ENCODE peak calls at places on chromosome 19, in four cellular contexts. Q is H1, U is HepG2, O is GM12878. V is an unnamed sample. For H3K4me1, the result is how much of the 10 kb centered on the place peaks cover.

GRCh38 chr19:27776020-27776419 is 1436.9 kb downstream of the UQCRFS1 start:
- DNase-seq in Q (peak), O (no peak), U (no peak), V (no peak)

GRCh38 chr19:38736036-38736412 is 8.2 kb downstream of the CAPN12 start:
- DNase-seq in Q (peak), O (no peak), U (no peak), V (no peak)

GRCh38 chr19:45079063-45079910 is at the start of gene GEMIN7:
- DNase-seq in O (peak), U (peak), Q (peak), V (peak)

GRCh38 chr19:41218249-41218614 is 791 bp upstream of the AXL start:
- DNase-seq in O (no peak), Q (no peak), U (no peak), V (no peak)

GRCh38 chr19:32647361-32647760 is 27.6 kb downstream of the ANKRD27 start:
- DNase-seq in Q (no peak), U (no peak), O (no peak), V (no peak)

GRCh38 chr19:33507021-33507956 is 14.3 kb downstream of the PEPD start:
- DNase-seq in U (no peak), Q (no peak), O (no peak), V (no peak)

GRCh38 chr19:3975637-3976087 is 4.8 kb upstream of the DAPK3 start:
- DNase-seq in Q (peak), U (no peak), O (no peak), V (no peak)

GRCh38 chr19:41225238-41226052 is 6.4 kb downstream of the AXL start:
- DNase-seq in U (peak), O (no peak), Q (no peak), V (peak)

GRCh38 chr19:30781519-30781918 is 409.3 kb downstream of the ZNF536 start:
- DNase-seq in U (no peak), Q (no peak), O (no peak), V (no peak)

GRCh38 chr19:46741447-46741846 is 4.4 kb upstream of the FKRP start:
- DNase-seq in U (no peak), O (no peak), Q (no peak), V (no peak)

GRCh38 chr19:18364826-18365528 is 21.0 kb upstream of the GDF15 start:
- DNase-seq in O (no peak), Q (no peak), U (peak), V (peak)

GRCh38 chr19:28296506-28296905 is 916.4 kb downstream of the UQCRFS1 start:
- DNase-seq in U (no peak), Q (no peak), O (no peak), V (no peak)

GRCh38 chr19:35162471-35163326 is 8.2 kb downstream of the FXYD5 start:
- DNase-seq in O (no peak), Q (no peak), U (no peak), V (no peak)

GRCh38 chr19:4454952-4455738 is 2.4 kb downstream of the UBXN6 start:
- DNase-seq in Q (no peak), U (no peak), O (no peak), V (no peak)

GRCh38 chr19:3360494-3361383 is 5.6 kb upstream of the NFIC start:
- DNase-seq in U (no peak), O (no peak), Q (peak), V (no peak)

GRCh38 chr19:33192010-33192409 is 2.1 kb upstream of the LRP3 start:
- DNase-seq in O (no peak), Q (peak), U (no peak), V (no peak)

GRCh38 chr19:39199025-39199424 is 2.3 kb downstream of the NCCRP1 start:
- DNase-seq in O (no peak), U (peak), Q (no peak), V (no peak)

GRCh38 chr19:9849786-9850185 is 14.7 kb downstream of the PIN1 start:
- DNase-seq in U (no peak), O (no peak), Q (no peak), V (no peak)

GRCh38 chr19:43572172-43572588 is 3.1 kb downstream of the XRCC1 start:
- DNase-seq in U (no peak), Q (no peak), O (no peak), V (no peak)

GRCh38 chr19:32566246-32566830 is 14.7 kb upstream of the PDCD5 start:
- DNase-seq in U (no peak), O (no peak), Q (no peak), V (no peak)

GRCh38 chr19:38845374-38846024 is 4.3 kb downstream of the HNRNPL start:
- DNase-seq in U (no peak), Q (no peak), O (no peak), V (no peak)

GRCh38 chr19:46784262-46785053 is 3.9 kb downstream of the SLC1A5 start:
- DNase-seq in O (peak), U (peak), Q (peak), V (no peak)

GRCh38 chr19:4541114-4541805 is 1.4 kb upstream of the LRG1 start:
- DNase-seq in U (no peak), Q (no peak), O (no peak), V (no peak)

GRCh38 chr19:51338563-51339312 is 3.2 kb downstream of the VSIG10L start:
- DNase-seq in Q (peak), U (peak), O (peak), V (peak)

GRCh38 chr19:29702161-29702957 is 12.7 kb downstream of the C19orf12 start:
- DNase-seq in U (no peak), O (no peak), Q (no peak), V (no peak)

DNA sequence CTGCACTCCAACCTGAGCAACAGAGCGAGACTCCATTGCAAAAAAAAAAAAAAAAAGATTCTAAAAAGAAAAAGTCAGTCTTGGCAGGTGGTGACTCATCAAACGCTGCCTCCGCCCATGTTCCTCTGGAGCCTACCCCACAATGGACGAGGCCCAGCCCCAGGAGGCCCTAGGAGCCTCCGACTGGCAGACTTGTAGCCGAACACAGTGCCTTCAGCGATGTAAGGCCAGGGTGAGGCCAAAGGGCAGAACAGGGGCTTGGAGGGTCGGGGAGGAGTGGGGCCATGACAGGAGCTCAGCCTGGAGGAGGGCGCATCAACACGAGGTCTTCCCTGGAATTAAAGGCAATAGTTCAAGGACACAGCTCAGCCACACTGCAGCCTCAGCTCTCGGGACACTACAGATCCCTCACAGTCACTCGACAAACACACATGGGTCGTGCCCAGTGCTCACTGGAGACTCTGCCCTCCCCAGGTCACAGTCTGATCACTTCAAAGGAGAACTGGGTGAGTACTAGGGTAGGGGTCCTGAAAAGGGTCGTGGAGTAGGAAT is 5.1 kb downstream of the USE1 start:
- DNase-seq in Q (no peak), O (no peak), U (no peak), V (no peak)
- TF ChIP-seq SUZ12 in Q (no peak), O (no peak), U (no peak), V (no peak)

DNA sequence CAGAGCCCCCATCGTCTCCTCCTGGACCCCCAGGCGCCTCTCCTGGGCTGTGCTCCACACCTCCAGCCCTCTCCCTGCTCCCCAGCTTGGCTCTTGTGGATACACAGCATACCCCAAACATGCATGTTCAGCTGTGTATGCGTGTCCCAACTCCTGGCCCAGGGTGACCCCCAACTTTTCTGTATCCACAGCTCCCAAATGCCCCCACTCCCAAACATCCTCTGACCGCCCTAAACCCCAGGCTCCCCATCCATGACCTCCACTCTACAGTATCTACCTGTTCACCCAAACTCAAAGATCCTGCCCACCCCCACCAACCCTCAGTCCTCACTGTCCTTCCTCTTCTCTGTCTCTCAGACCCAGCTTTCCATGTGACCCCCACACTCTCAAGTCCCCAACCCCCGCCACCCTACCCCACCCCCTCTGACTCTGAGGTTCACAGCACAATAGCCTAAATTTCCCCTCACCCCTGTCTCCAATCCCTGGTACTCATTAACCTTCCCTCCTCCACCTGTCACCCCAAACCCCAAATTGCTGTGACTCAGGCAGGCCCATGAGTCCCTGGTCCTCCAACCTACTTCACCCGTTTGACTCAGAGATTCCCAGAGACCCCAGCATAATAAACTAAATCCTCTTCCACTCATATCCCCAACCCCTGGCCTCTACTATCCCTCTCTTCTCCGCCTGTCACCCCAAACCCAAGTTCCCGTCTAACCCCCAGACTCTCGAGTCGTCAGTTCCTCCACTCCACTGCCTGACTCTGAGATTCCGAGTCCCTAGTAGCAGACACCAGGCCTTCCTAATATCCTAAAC is 952 bp downstream of the UBE2M start:
- DNase-seq in Q (no peak), O (no peak), U (no peak), V (no peak)
- H3K4me1 ChIP-seq in Q (under half), O (under half), U (under half), V (under half)

GRCh38 chr19:54189020-54189667 is at the start of gene MBOAT7:
- DNase-seq in Q (no peak), O (no peak), U (no peak), V (no peak)
- TF ChIP-seq SUZ12 in Q (no peak), O (no peak), U (no peak), V (no peak)

GRCh38 chr19:13055213-13056051 is 47.2 kb downstream of the LYL1 start:
- DNase-seq in U (no peak), O (no peak), Q (peak), V (no peak)
- H3K4me1 ChIP-seq in U (half or more), O (under half), Q (under half), V (half or more)

GRCh38 chr19:11598746-11599145 is 1.5 kb downstream of the ZNF627 start:
- DNase-seq in O (no peak), U (no peak), Q (no peak), V (no peak)
- TF ChIP-seq SUZ12 in O (no peak), U (no peak), Q (no peak), V (no peak)

GRCh38 chr19:7635670-7636069 is 1.2 kb upstream of the STXBP2 start:
- DNase-seq in Q (no peak), O (no peak), U (no peak), V (no peak)

GRCh38 chr19:7636691-7637373 is at the start of gene STXBP2:
- DNase-seq in Q (peak), O (peak), U (peak), V (peak)

GRCh38 chr19:7638802-7639465 is 2.0 kb downstream of the STXBP2 start:
- DNase-seq in O (no peak), Q (no peak), U (no peak), V (no peak)

GRCh38 chr19:7637374-7638256 is 705 bp downstream of the STXBP2 start:
- DNase-seq in O (no peak), Q (no peak), U (no peak), V (no peak)

GRCh38 chr19:7636317-7636690 is 606 bp upstream of the STXBP2 start:
- DNase-seq in O (no peak), U (no peak), Q (no peak), V (no peak)
- H3K4me1 ChIP-seq in O (under half), U (under half), Q (under half), V (under half)

GRCh38 chr19:16654621-16655020 is 5.3 kb downstream of the SMIM7 start:
- DNase-seq in U (no peak), O (no peak), Q (no peak), V (no peak)
- TF ChIP-seq SUZ12 in U (no peak), O (no peak), Q (no peak), V (no peak)

V was measured in NT2/D1.